ENCODE peak calls at places on chromosome 11, in six cellular contexts. One of them, this sample, is unnamed.

GRCh38 chr11:64872790-64873488 is 5.5 kb downstream of the EHD1 start:
- DNase-seq in K562: no peak
- DNase-seq in HepG2: peak; percentile 46
- DNase-seq in endothelial cell of umbilical vein: no peak
- DNase-seq in NB4: no peak
- DNase-seq in GM12878: no peak
- DNase-seq in this sample: no peak

GRCh38 chr11:129146196-129146595 is 45.9 kb downstream of the ARHGAP32 start:
- DNase-seq in endothelial cell of umbilical vein: no peak
- DNase-seq in NB4: no peak
- DNase-seq in K562: no peak
- DNase-seq in HepG2: no peak
- DNase-seq in GM12878: no peak
- DNase-seq in this sample: no peak

GRCh38 chr11:28366549-28367341 is 258.6 kb downstream of the METTL15 start:
- DNase-seq in HepG2: no peak
- DNase-seq in GM12878: no peak
- DNase-seq in NB4: no peak
- DNase-seq in K562: no peak
- DNase-seq in endothelial cell of umbilical vein: no peak
- DNase-seq in this sample: no peak

GRCh38 chr11:71451596-71452353 is 1.2 kb upstream of the NADSYN1 start:
- DNase-seq in endothelial cell of umbilical vein: no peak
- DNase-seq in HepG2: peak; percentile 14
- DNase-seq in GM12878: no peak
- DNase-seq in NB4: peak; percentile 46
- DNase-seq in K562: peak; percentile 72
- DNase-seq in this sample: no peak

GRCh38 chr11:111762981-111763643 is 3.1 kb downstream of the PPP2R1B start:
- DNase-seq in NB4: no peak
- DNase-seq in GM12878: no peak
- DNase-seq in endothelial cell of umbilical vein: no peak
- DNase-seq in K562: no peak
- DNase-seq in HepG2: no peak
- DNase-seq in this sample: no peak

GRCh38 chr11:82794490-82794889 is 60.8 kb upstream of the FAM181B start:
- DNase-seq in endothelial cell of umbilical vein: peak; percentile 71
- DNase-seq in GM12878: no peak
- DNase-seq in K562: no peak
- DNase-seq in HepG2: no peak
- DNase-seq in NB4: no peak
- DNase-seq in this sample: no peak

GRCh38 chr11:110297726-110298297 is 1.4 kb upstream of the RDX start:
- DNase-seq in endothelial cell of umbilical vein: no peak
- DNase-seq in K562: no peak
- DNase-seq in NB4: peak; percentile 15
- DNase-seq in HepG2: no peak
- DNase-seq in GM12878: no peak
- DNase-seq in this sample: peak; percentile 37

GRCh38 chr11:77071671-77072605 is 5.2 kb downstream of the CAPN5 start:
- DNase-seq in HepG2: no peak
- DNase-seq in endothelial cell of umbilical vein: peak; percentile 26
- DNase-seq in NB4: peak; percentile 65
- DNase-seq in K562: no peak
- DNase-seq in GM12878: no peak
- DNase-seq in this sample: no peak

GRCh38 chr11:43943931-43944751 is 1.7 kb downstream of the C11orf96 start:
- DNase-seq in GM12878: no peak
- DNase-seq in NB4: no peak
- DNase-seq in K562: peak; percentile 21
- DNase-seq in HepG2: no peak
- DNase-seq in endothelial cell of umbilical vein: peak; percentile 14
- DNase-seq in this sample: no peak

GRCh38 chr11:12901272-12901671 is 107.8 kb upstream of the RASSF10 start:
- DNase-seq in NB4: peak; percentile 17
- DNase-seq in HepG2: peak; percentile 27
- DNase-seq in K562: no peak
- DNase-seq in endothelial cell of umbilical vein: no peak
- DNase-seq in GM12878: peak; percentile 12
- DNase-seq in this sample: no peak

GRCh38 chr11:5280582-5281102 is 10.9 kb upstream of the HBE1 start:
- DNase-seq in GM12878: peak; percentile 47
- DNase-seq in endothelial cell of umbilical vein: peak; percentile 96
- DNase-seq in NB4: peak; percentile 89
- DNase-seq in K562: peak; percentile 100
- DNase-seq in HepG2: peak; percentile 44
- DNase-seq in this sample: peak; percentile 94

GRCh38 chr11:60504219-60504618 is 11.0 kb upstream of the MS4A13 start:
- DNase-seq in K562: no peak
- DNase-seq in GM12878: peak; percentile 32
- DNase-seq in HepG2: no peak
- DNase-seq in NB4: peak; percentile 4
- DNase-seq in endothelial cell of umbilical vein: no peak
- DNase-seq in this sample: no peak

GRCh38 chr11:18721576-18722292 is 4.3 kb downstream of the IGSF22 start:
- DNase-seq in NB4: peak; percentile 60
- DNase-seq in K562: peak; percentile 61
- DNase-seq in GM12878: no peak
- DNase-seq in HepG2: no peak
- DNase-seq in endothelial cell of umbilical vein: peak; percentile 51
- DNase-seq in this sample: peak; percentile 75

GRCh38 chr11:47175746-47176327 is 842 bp downstream of the ARFGAP2 start:
- DNase-seq in endothelial cell of umbilical vein: no peak
- DNase-seq in GM12878: no peak
- DNase-seq in K562: peak; percentile 59
- DNase-seq in HepG2: no peak
- DNase-seq in NB4: peak; percentile 82
- DNase-seq in this sample: no peak

GRCh38 chr11:1862588-1863351 is 9.9 kb downstream of the LSP1 start:
- DNase-seq in NB4: no peak
- DNase-seq in endothelial cell of umbilical vein: no peak
- DNase-seq in HepG2: no peak
- DNase-seq in GM12878: no peak
- DNase-seq in K562: no peak
- DNase-seq in this sample: peak; percentile 48

GRCh38 chr11:68256331-68256741 is 15.4 kb downstream of the C11orf24 start:
- DNase-seq in HepG2: peak; percentile 53
- DNase-seq in GM12878: no peak
- DNase-seq in K562: no peak
- DNase-seq in NB4: no peak
- DNase-seq in endothelial cell of umbilical vein: no peak
- DNase-seq in this sample: no peak

GRCh38 chr11:17780668-17781067 is 46.1 kb downstream of the KCNC1 start:
- DNase-seq in GM12878: no peak
- DNase-seq in HepG2: no peak
- DNase-seq in K562: no peak
- DNase-seq in endothelial cell of umbilical vein: no peak
- DNase-seq in NB4: no peak
- DNase-seq in this sample: no peak

GRCh38 chr11:96143016-96143670 is 199.9 kb downstream of the MAML2 start:
- DNase-seq in NB4: no peak
- DNase-seq in HepG2: no peak
- DNase-seq in endothelial cell of umbilical vein: peak; percentile 56
- DNase-seq in GM12878: no peak
- DNase-seq in K562: no peak
- DNase-seq in this sample: no peak

GRCh38 chr11:72013765-72014711 is 15.3 kb downstream of the IL18BP start:
- DNase-seq in NB4: no peak
- DNase-seq in endothelial cell of umbilical vein: no peak
- DNase-seq in K562: no peak
- DNase-seq in GM12878: no peak
- DNase-seq in HepG2: no peak
- DNase-seq in this sample: no peak

GRCh38 chr11:120950880-120951279 is 73.0 kb upstream of the TBCEL start:
- DNase-seq in NB4: no peak
- DNase-seq in endothelial cell of umbilical vein: no peak
- DNase-seq in HepG2: no peak
- DNase-seq in K562: no peak
- DNase-seq in GM12878: no peak
- DNase-seq in this sample: no peak

GRCh38 chr11:18455686-18456372 is at the start of gene LDHAL6A:
- DNase-seq in GM12878: no peak
- DNase-seq in HepG2: no peak
- DNase-seq in endothelial cell of umbilical vein: no peak
- DNase-seq in K562: peak; percentile 5
- DNase-seq in NB4: no peak
- DNase-seq in this sample: no peak

GRCh38 chr11:110199184-110199981 is 97.0 kb downstream of the RDX start:
- DNase-seq in GM12878: no peak
- DNase-seq in endothelial cell of umbilical vein: no peak
- DNase-seq in K562: no peak
- DNase-seq in NB4: no peak
- DNase-seq in HepG2: peak; percentile 20
- DNase-seq in this sample: no peak

GRCh38 chr11:12922980-12923507 is 86.1 kb upstream of the RASSF10 start:
- DNase-seq in endothelial cell of umbilical vein: no peak
- DNase-seq in HepG2: no peak
- DNase-seq in K562: no peak
- DNase-seq in GM12878: no peak
- DNase-seq in NB4: no peak
- DNase-seq in this sample: no peak

GRCh38 chr11:70486731-70487130 is 88.4 kb downstream of the CTTN start:
- DNase-seq in endothelial cell of umbilical vein: no peak
- DNase-seq in K562: no peak
- DNase-seq in HepG2: no peak
- DNase-seq in GM12878: no peak
- DNase-seq in NB4: no peak
- DNase-seq in this sample: no peak

GRCh38 chr11:35031869-35032268 is 107.1 kb upstream of the CD44 start:
- DNase-seq in K562: no peak
- DNase-seq in NB4: no peak
- DNase-seq in GM12878: no peak
- DNase-seq in endothelial cell of umbilical vein: peak; percentile 20
- DNase-seq in HepG2: no peak
- DNase-seq in this sample: no peak

GRCh38 chr11:62588966-62589637 is 2.2 kb downstream of the TUT1 start:
- DNase-seq in NB4: peak; percentile 44
- DNase-seq in GM12878: no peak
- DNase-seq in endothelial cell of umbilical vein: peak; percentile 50
- DNase-seq in HepG2: no peak
- DNase-seq in K562: peak; percentile 61
- DNase-seq in this sample: no peak

GRCh38 chr11:62593434-62594044 is 2.2 kb upstream of the TUT1 start:
- DNase-seq in NB4: peak; percentile 94
- DNase-seq in HepG2: peak; percentile 59
- DNase-seq in endothelial cell of umbilical vein: peak; percentile 73
- DNase-seq in GM12878: no peak
- DNase-seq in K562: peak; percentile 89
- DNase-seq in this sample: peak; percentile 88

GRCh38 chr11:62592216-62592815 is 993 bp upstream of the TUT1 start:
- DNase-seq in GM12878: no peak
- DNase-seq in HepG2: no peak
- DNase-seq in endothelial cell of umbilical vein: no peak
- DNase-seq in K562: peak; percentile 82
- DNase-seq in NB4: no peak
- DNase-seq in this sample: no peak

GRCh38 chr11:62592989-62593421 is 1.7 kb upstream of the TUT1 start:
- DNase-seq in GM12878: no peak
- DNase-seq in endothelial cell of umbilical vein: no peak
- DNase-seq in K562: no peak
- DNase-seq in NB4: no peak
- DNase-seq in HepG2: no peak
- DNase-seq in this sample: no peak

GRCh38 chr11:62591448-62592215 is at the start of gene TUT1:
- DNase-seq in NB4: peak; percentile 100
- DNase-seq in K562: peak; percentile 99
- DNase-seq in GM12878: peak; percentile 98
- DNase-seq in endothelial cell of umbilical vein: peak; percentile 99
- DNase-seq in HepG2: peak; percentile 98
- DNase-seq in this sample: peak; percentile 96
- TF ChIP-seq MYC in NB4: peak; percentile 99
- TF ChIP-seq MYC in K562: peak; percentile 96
- TF ChIP-seq MYC in GM12878: no peak
- TF ChIP-seq MYC in endothelial cell of umbilical vein: peak; percentile 46
- TF ChIP-seq MYC in HepG2: peak; percentile 86
- TF ChIP-seq MYC in this sample: peak; percentile 49

DNA sequence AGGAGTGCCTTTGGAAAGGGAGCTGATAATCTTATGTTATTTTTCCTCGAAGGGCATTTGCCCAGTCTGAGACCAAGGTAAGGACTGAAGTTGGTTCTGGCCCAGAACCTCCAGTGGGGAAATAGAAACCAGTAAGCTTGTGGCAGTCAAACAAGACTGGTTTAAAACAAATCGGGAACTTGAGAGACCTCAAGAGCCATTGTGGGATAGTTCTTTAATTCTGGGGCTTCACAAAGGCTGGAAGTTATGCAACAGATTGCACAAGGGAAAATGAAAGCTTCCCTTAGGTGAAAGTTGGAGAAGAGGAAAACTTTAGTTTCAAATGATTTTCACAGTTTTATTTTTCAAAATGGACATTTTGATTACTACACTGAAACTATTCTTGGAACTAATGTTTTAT is 33.5 kb upstream of the RAB38 start:
- DNase-seq in NB4: peak; percentile 82
- DNase-seq in endothelial cell of umbilical vein: no peak
- DNase-seq in GM12878: no peak
- DNase-seq in HepG2: no peak
- DNase-seq in K562: no peak
- DNase-seq in this sample: no peak
- TF ChIP-seq MYC in NB4: no peak
- TF ChIP-seq MYC in endothelial cell of umbilical vein: no peak
- TF ChIP-seq MYC in GM12878: no peak
- TF ChIP-seq MYC in HepG2: no peak
- TF ChIP-seq MYC in K562: no peak
- TF ChIP-seq MYC in this sample: no peak

GRCh38 chr11:61718613-61719302 is 33.7 kb upstream of the MYRF start:
- DNase-seq in GM12878: no peak
- DNase-seq in K562: peak; percentile 25
- DNase-seq in endothelial cell of umbilical vein: peak; percentile 64
- DNase-seq in NB4: peak; percentile 36
- DNase-seq in HepG2: no peak
- DNase-seq in this sample: no peak
- TF ChIP-seq MYC in GM12878: no peak
- TF ChIP-seq MYC in K562: no peak
- TF ChIP-seq MYC in endothelial cell of umbilical vein: no peak
- TF ChIP-seq MYC in NB4: no peak
- TF ChIP-seq MYC in HepG2: no peak
- TF ChIP-seq MYC in this sample: no peak

DNA sequence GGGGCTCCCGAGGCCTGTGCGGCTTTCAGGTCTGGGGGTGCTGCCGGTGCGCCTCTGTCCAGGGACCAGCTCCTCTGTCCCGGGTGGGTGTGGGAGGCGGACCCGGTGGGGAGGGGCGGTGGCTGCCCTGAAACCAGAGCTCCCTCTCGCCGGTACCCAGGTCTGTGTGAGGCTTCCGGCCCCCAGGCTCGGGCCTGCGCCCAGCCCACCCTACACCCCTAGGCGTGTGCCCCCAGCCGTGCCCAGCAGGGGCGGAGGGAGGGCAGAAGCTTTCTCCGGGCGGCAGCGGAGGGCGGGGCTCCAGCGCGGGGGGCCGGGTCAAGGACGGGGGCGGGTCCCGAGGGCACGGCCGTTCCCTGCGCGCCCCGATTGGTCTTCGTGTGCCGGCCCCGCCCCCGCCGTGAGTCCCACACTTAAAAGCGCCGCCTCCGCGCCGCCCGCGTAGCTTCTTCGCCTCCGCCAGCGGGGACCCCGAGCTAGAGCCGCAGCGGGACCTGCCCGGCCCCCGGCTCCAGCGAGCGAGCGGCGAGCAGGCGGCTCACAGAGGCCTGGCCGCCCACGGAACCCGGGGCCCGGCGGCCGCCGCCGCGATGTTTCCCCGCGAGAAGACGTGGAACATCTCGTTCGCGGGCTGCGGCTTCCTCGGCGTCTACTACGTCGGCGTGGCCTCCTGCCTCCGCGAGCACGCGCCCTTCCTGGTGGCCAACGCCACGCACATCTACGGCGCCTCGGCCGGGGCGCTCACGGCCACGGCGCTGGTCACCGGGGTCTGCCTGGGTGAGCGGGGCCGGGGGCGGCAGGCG is 616 bp downstream of the PNPLA2 start:
- DNase-seq in NB4: peak; percentile 91
- DNase-seq in endothelial cell of umbilical vein: peak; percentile 85
- DNase-seq in GM12878: no peak
- DNase-seq in HepG2: peak; percentile 77
- DNase-seq in K562: peak; percentile 94
- DNase-seq in this sample: peak; percentile 88
- TF ChIP-seq MYC in NB4: no peak
- TF ChIP-seq MYC in endothelial cell of umbilical vein: no peak
- TF ChIP-seq MYC in GM12878: no peak
- TF ChIP-seq MYC in HepG2: no peak
- TF ChIP-seq MYC in K562: peak; percentile 70
- TF ChIP-seq MYC in this sample: peak; percentile 36

This sample was measured in A549.